ENCODE peak calls at places on chromosomes 3 and 15, in nine cellular contexts. S, R, Q, I, A, U, H, P and Z are unnamed samples.

GRCh38 chr15:60370804-60371700 is 26.7 kb downstream of the ANXA2 start:
- DNase-seq in S (no peak), R (peak), Q (peak), I (peak), A (no peak), U (peak), H (no peak), P (no peak), Z (no peak)

GRCh38 chr15:48965972-48966371 is 2.3 kb upstream of the SHC4 start:
- DNase-seq in S (no peak), R (peak), Q (peak), I (peak), A (peak), U (peak), H (no peak), P (no peak), Z (no peak)

GRCh38 chr15:26773485-26773877 is 615 bp upstream of the GABRB3 start:
- DNase-seq in S (no peak), R (no peak), Q (no peak), I (no peak), A (no peak), U (no peak), H (no peak), P (peak), Z (no peak)

GRCh38 chr3:165339753-165340152 is 143.6 kb upstream of the SLITRK3 start:
- DNase-seq in S (no peak), R (no peak), Q (peak), I (no peak), A (no peak), U (peak), H (no peak), P (no peak), Z (no peak)

GRCh38 chr3:67090472-67090871 is 92.4 kb downstream of the KBTBD8 start:
- DNase-seq in S (no peak), R (peak), Q (no peak), I (no peak), A (no peak), U (peak), H (no peak), P (no peak), Z (no peak)

GRCh38 chr3:145557405-145557804 is 603.6 kb downstream of the PLOD2 start:
- DNase-seq in S (no peak), R (no peak), Q (no peak), I (no peak), A (no peak), U (peak), H (no peak), P (no peak), Z (no peak)

GRCh38 chr3:127425505-127426443 is 137.9 kb upstream of the PRR20G start:
- DNase-seq in S (no peak), R (no peak), Q (no peak), I (peak), A (no peak), U (no peak), H (no peak), P (no peak), Z (peak)

GRCh38 chr3:111691293-111691909 is 96.3 kb upstream of the ZBED2 start:
- DNase-seq in S (no peak), R (peak), Q (no peak), I (no peak), A (peak), U (peak), H (no peak), P (no peak), Z (no peak)

GRCh38 chr3:10173926-10174435 is 9.3 kb downstream of the IRAK2 start:
- DNase-seq in S (no peak), R (peak), Q (peak), I (peak), A (no peak), U (no peak), H (peak), P (no peak), Z (no peak)

GRCh38 chr3:13827699-13828098 is 52.2 kb downstream of the WNT7A start:
- DNase-seq in S (no peak), R (no peak), Q (no peak), I (no peak), A (no peak), U (no peak), H (no peak), P (no peak), Z (no peak)

GRCh38 chr3:193554790-193555189 is at the start of gene ATP13A4:
- DNase-seq in S (no peak), R (no peak), Q (peak), I (no peak), A (no peak), U (no peak), H (peak), P (no peak), Z (no peak)

GRCh38 chr15:87919064-87919463 is 337.5 kb downstream of the NTRK3 start:
- DNase-seq in S (no peak), R (no peak), Q (no peak), I (no peak), A (no peak), U (no peak), H (no peak), P (no peak), Z (no peak)

GRCh38 chr3:197501496-197501878 is 54.3 kb downstream of the BDH1 start:
- DNase-seq in S (no peak), R (no peak), Q (no peak), I (no peak), A (peak), U (peak), H (no peak), P (no peak), Z (no peak)

GRCh38 chr15:74291101-74292071 is 55.3 kb downstream of the CCDC33 start:
- DNase-seq in S (peak), R (peak), Q (peak), I (peak), A (peak), U (peak), H (peak), P (peak), Z (peak)

DNA sequence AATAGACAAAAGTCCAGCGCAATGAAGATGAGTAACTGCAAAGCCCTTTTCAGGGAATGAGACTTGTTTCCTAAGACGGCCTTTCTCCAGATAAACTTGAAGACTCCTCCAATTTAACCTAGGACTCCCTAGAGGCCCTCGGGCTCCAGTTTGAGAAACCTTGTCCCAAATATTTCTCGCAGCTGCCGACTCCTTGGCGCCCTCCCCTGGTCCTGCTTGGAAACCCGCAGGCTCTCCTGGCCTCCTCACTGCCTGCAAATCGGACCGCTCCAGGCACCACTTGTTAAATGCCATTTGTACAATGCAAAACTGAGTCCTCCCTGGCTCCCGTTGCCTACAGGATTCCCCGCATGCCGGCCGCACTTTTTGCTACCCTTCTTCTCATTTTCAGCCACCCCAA is 36.8 kb downstream of the MUC4 start:
- DNase-seq in S (peak), R (peak), Q (peak), I (no peak), A (no peak), U (peak), H (peak), P (no peak), Z (no peak)
- TF ChIP-seq CTCF in S (no peak), R (peak), Q (peak), I (no peak), A (peak), U (peak), H (peak), P (no peak), Z (peak)

GRCh38 chr15:32104061-32104980 is 74.0 kb downstream of the CHRNA7 start:
- DNase-seq in S (no peak), R (no peak), Q (no peak), I (no peak), A (no peak), U (peak), H (no peak), P (no peak), Z (no peak)

GRCh38 chr15:32106401-32107381 is 76.4 kb downstream of the CHRNA7 start:
- DNase-seq in S (no peak), R (no peak), Q (no peak), I (no peak), A (no peak), U (no peak), H (no peak), P (no peak), Z (no peak)

GRCh38 chr15:32105258-32106248 is 75.2 kb downstream of the CHRNA7 start:
- DNase-seq in S (no peak), R (no peak), Q (no peak), I (no peak), A (no peak), U (no peak), H (no peak), P (no peak), Z (no peak)

GRCh38 chr15:32112101-32112500 is 81.8 kb downstream of the CHRNA7 start:
- DNase-seq in S (no peak), R (no peak), Q (no peak), I (no peak), A (no peak), U (no peak), H (no peak), P (no peak), Z (no peak)

DNA sequence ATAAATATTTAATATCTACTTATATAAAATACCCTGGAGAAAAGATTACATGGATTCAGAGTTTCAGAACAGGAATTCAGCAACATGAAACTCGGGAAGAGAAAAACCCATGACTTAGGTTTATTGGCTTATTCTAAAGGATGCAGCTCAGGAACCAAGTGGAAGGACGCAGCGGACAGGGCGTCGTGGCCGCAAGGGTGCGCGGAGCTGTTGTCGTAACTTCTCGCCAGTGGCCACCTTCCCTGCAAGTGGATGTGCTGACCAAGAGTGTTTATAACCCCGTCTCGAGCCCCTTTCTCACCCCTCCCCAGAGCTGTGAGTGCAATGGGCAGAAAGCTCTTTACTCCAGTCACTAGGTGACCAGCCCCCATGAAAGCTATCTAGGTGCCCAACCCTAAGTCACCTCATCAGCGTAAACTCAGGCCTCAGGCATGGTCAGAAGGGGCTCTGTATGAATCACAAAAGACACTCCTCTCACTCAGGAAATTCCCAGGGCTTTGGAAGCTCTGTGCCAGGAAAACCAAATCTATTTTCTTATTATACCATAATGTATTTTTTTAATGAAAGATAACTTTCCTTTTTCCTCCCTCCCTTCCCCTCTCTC is 77.3 kb downstream of the CHRNA7 start:
- DNase-seq in S (no peak), R (no peak), Q (no peak), I (no peak), A (no peak), U (no peak), H (no peak), P (no peak), Z (no peak)
- TF ChIP-seq CTCF in S (no peak), R (no peak), Q (no peak), I (no peak), A (no peak), U (no peak), H (no peak), P (no peak), Z (no peak)

GRCh38 chr3:185856652-185857051 is 31.8 kb upstream of the IGF2BP2 start:
- DNase-seq in S (no peak), R (no peak), Q (no peak), I (no peak), A (no peak), U (no peak), H (no peak), P (no peak), Z (no peak)
- TF ChIP-seq CTCF in S (no peak), R (no peak), Q (no peak), I (no peak), A (no peak), U (no peak), H (no peak), P (no peak), Z (no peak)

GRCh38 chr3:150515210-150515609 is 31.1 kb downstream of the SERP1 start:
- DNase-seq in S (no peak), R (no peak), Q (no peak), I (no peak), A (no peak), U (no peak), H (no peak), P (no peak), Z (no peak)
- TF ChIP-seq CTCF in S (no peak), R (no peak), Q (no peak), I (no peak), A (no peak), U (no peak), H (no peak), P (no peak), Z (no peak)

GRCh38 chr3:54360320-54360719 is 238.0 kb downstream of the CACNA2D3 start:
- DNase-seq in S (no peak), R (no peak), Q (no peak), I (no peak), A (no peak), U (no peak), H (no peak), P (no peak), Z (no peak)
- TF ChIP-seq CTCF in S (no peak), R (no peak), Q (no peak), I (no peak), A (no peak), U (no peak), H (no peak), P (no peak), Z (peak)

GRCh38 chr3:15269091-15269989 is 63.0 kb downstream of the SH3BP5 start:
- DNase-seq in S (no peak), R (peak), Q (peak), I (peak), A (no peak), U (peak), H (peak), P (peak), Z (peak)
- TF ChIP-seq CTCF in S (no peak), R (no peak), Q (no peak), I (no peak), A (no peak), U (no peak), H (no peak), P (no peak), Z (no peak)

GRCh38 chr3:37256447-37256846 is 82.1 kb upstream of the LRRFIP2 start:
- DNase-seq in S (no peak), R (no peak), Q (no peak), I (no peak), A (no peak), U (peak), H (no peak), P (no peak), Z (no peak)
- TF ChIP-seq CTCF in S (no peak), R (peak), Q (no peak), I (no peak), A (peak), U (peak), H (no peak), P (no peak), Z (peak)

DNA sequence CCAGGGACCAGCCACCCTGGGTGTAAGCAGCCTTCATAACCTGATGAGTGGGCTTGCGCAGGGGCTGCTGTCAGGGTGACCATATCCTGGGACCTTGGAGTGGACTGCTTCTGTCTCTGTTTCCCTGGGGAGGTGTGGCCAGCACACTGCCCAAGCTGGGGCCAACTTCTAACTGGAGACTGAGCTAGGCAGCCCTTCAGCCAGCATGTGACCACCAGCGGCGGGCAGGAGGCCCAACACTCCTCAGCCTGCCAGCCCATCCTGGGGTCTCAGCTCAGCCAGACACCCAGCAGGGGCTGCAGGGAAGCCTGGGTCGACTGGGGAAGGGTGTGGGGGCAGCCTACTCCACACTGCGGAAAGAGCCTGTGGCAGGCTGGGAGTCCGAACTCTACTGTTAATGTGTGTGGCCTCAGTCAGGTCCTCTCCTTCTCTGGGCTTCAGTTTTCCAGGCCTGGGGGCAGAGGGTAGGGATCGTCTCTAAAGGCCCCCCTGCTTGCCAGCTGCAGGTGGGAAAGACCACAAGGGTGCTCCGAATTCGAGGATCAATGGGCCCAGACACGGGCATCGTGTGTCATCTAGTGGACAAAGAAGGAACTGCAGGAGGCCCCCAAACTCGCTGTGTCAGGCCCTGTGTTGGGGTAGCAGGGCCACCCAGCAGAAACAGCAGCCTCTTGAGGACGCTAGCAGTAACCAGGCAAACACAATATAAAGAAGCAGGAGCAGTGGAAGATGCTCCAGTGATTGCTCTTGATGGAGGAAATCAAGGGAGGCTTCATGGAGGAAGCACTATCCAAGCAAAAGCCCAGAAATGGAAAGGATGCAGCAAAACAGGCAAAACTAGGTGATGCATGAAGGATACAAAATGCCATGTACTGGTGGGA is 2.0 kb upstream of the SEMA3G start:
- DNase-seq in S (peak), R (peak), Q (peak), I (peak), A (peak), U (peak), H (peak), P (peak), Z (no peak)
- TF ChIP-seq CTCF in S (peak), R (peak), Q (peak), I (peak), A (peak), U (peak), H (peak), P (peak), Z (peak)